ENCODE peak calls at places on chromosomes 13 and 19, in five cellular contexts. N is right lobe of liver; T is cardiac muscle cell; B is heart right ventricle; C is CD8-positive, alpha-beta memory T cell. G is an unnamed sample.

GRCh38 chr19:2307518-2308012 is 389 bp downstream of the LINGO3 start:
- DNase-seq in T (no peak), N (no peak), B (no peak), C (no peak), G (no peak)

GRCh38 chr13:79593611-79594275 is 112.8 kb downstream of the NDFIP2 start:
- DNase-seq in T (no peak), N (no peak), B (no peak), C (no peak), G (no peak)

GRCh38 chr19:39937094-39937493 is 2.7 kb upstream of the FCGBP start:
- DNase-seq in T (no peak), B (no peak), C (no peak), N (no peak), G (no peak)

GRCh38 chr19:49880162-49880869 is 2.8 kb downstream of the TBC1D17 start:
- DNase-seq in B (no peak), C (no peak), N (peak; percentile 53), T (no peak), G (peak; percentile 18)

GRCh38 chr13:105207586-105208293 is 1327.7 kb downstream of the EFNB2 start:
- DNase-seq in T (no peak), C (no peak), N (no peak), B (no peak), G (no peak)

GRCh38 chr19:48501446-48501960 is 10.1 kb downstream of the LMTK3 start:
- DNase-seq in B (no peak), T (no peak), N (no peak), C (peak; percentile 43), G (peak; percentile 90)

GRCh38 chr13:51148952-51149573 is 38.0 kb upstream of the C13orf42 start:
- DNase-seq in N (no peak), C (no peak), T (peak; percentile 76), B (no peak), G (no peak)

GRCh38 chr13:80718970-80719369 is 378.0 kb upstream of the SPRY2 start:
- DNase-seq in B (no peak), C (no peak), N (no peak), T (no peak), G (no peak)

GRCh38 chr19:392375-392970 is 16.5 kb downstream of the C2CD4C start:
- DNase-seq in T (no peak), N (peak; percentile 44), B (no peak), C (no peak), G (no peak)

GRCh38 chr19:31171936-31172335 is 177.3 kb downstream of the TSHZ3 start:
- DNase-seq in T (no peak), B (no peak), C (no peak), N (no peak), G (no peak)

GRCh38 chr19:13979224-13979623 is 26.9 kb downstream of the RFX1 start:
- DNase-seq in N (no peak), T (no peak), C (no peak), B (no peak), G (no peak)

GRCh38 chr13:50376895-50377575 is 361.8 kb downstream of the KCNRG start:
- DNase-seq in B (no peak), C (no peak), N (no peak), T (no peak), G (no peak)

GRCh38 chr13:41716236-41716635 is 244.7 kb downstream of the VWA8 start:
- DNase-seq in C (no peak), T (no peak), B (no peak), N (no peak), G (no peak)

GRCh38 chr19:43667524-43668405 is 2.2 kb downstream of the PLAUR start:
- DNase-seq in N (peak; percentile 61), C (no peak), B (peak; percentile 17), T (no peak), G (peak; percentile 74)

GRCh38 chr13:46666727-46667456 is 113.9 kb downstream of the LRCH1 start:
- DNase-seq in C (no peak), B (peak; percentile 45), N (no peak), T (peak; percentile 66), G (no peak)

GRCh38 chr13:43054803-43055802 is 31.7 kb downstream of the DNAJC15 start:
- DNase-seq in T (peak; percentile 70), B (peak; percentile 28), N (no peak), C (no peak), G (no peak)

GRCh38 chr13:106297283-106297682 is 238.2 kb downstream of the EFNB2 start:
- DNase-seq in B (no peak), N (no peak), C (no peak), T (no peak), G (no peak)

GRCh38 chr13:42836930-42837329 is 55.5 kb downstream of the FAM216B start:
- DNase-seq in T (peak; percentile 40), C (no peak), B (no peak), N (no peak), G (peak; percentile 7)

GRCh38 chr13:46756977-46757376 is 40.0 kb downstream of the ESD start:
- DNase-seq in B (no peak), N (no peak), C (no peak), T (no peak), G (no peak)

GRCh38 chr13:76792680-76793334 is 93.4 kb downstream of the KCTD12 start:
- DNase-seq in N (no peak), T (no peak), B (no peak), C (no peak), G (no peak)

DNA sequence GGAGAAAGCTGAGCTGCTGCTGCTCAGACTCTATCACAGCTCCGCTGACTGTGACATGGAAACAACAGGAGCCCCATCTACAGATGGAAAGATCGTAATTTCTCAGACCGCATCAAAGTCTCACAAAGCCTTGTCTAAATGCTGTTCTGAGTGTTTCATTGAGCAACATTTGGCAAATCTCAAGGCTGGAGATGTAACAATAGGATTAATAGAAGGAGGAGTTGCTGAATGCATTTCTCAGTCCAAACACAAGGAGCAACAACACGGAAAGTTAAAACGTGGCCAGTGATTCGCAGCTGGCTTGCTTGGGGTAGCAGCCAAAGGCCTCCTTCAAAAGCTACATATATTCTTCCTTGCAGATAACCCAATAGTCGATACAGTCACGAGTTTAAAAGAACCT is 55.7 kb downstream of the MRPL57 start:
- DNase-seq in N (no peak), B (no peak), C (no peak), T (no peak), G (no peak)
- H3K4me1 ChIP-seq in N (no peaks in the 10 kb centered on the region), B (peaks cover 17% of the 10 kb centered on the region), C (no peaks in the 10 kb centered on the region), T (no peaks in the 10 kb centered on the region), G (no peaks in the 10 kb centered on the region)

GRCh38 chr19:53254451-53255341 is at the start of gene ZNF677:
- DNase-seq in N (peak; percentile 88), C (peak; percentile 75), B (peak; percentile 95), T (peak; percentile 91), G (peak; percentile 96)
- H3K4me3 ChIP-seq in N (peak within 1 kb of the TSS; percentile 57), C (peak within 1 kb of the TSS; percentile 88), B (peak within 1 kb of the TSS; percentile 86), T (peak within 1 kb of the TSS; percentile 99), G (peak within 1 kb of the TSS; percentile 73)

DNA sequence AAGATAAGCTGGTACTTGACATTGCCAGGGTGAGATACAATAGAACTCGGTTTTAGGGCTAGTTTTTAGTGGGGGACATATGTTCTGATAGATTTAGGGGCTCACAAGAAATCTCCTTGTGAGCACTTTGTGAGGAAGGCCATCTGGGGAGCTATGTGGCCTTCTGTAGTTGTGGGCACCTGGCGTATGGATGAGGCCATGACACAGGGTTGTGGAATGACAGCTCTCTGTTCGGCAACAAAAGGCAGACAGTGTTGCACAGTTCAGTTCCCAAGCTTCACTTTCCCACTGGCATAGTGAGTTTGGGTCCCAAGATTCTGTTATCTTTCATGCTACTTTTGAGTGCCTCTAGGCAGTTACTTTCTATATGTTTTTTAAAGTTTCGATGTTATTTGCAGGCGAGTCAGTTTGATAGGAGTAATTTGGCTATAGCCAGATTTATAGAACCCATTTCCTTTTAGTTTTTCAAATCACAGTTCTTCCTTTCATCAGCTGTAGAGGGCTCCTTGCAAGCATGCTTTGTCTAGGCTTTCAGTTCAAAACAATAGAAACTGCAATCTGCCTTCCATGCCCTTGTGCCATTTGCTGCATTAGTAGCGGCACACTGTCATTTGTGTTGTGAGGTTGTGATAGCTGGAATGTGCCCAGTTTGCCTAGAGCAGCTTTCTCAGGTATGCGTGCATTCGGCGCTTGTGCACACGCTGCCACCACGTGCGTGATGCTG is 70.6 kb upstream of the TEX29 start:
- DNase-seq in T (no peak), C (no peak), B (no peak), N (no peak), G (no peak)
- H3K27ac ChIP-seq in T (no peak overlapping the region), C (no peak overlapping the region), B (peak overlapping the region; percentile 8), N (no peak overlapping the region), G (no peak overlapping the region)

DNA sequence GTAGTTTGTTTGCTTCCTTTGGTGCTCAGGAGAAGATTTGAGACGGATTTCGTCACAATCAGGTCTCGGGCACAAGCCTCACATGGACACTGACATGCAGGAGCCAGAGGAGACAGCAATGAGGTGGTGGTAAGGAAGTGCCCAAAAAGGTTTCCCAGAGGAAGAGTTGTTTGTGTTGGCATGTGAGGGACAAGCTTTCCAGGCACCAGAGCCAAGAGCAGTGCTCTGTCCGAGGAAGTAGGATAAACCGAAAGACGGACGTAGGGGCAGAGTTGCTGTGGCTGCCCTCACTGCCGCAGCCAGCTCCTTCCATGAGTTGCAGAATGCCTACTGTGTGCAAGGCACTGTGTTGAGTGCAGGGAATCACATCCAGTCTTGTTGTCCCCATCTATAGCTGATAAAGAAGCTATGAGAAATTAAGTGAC is 27.7 kb downstream of the SAE1 start:
- DNase-seq in C (no peak), N (no peak), B (no peak), T (no peak), G (no peak)
- H3K4me1 ChIP-seq in C (peaks cover 72% of the 10 kb centered on the region), N (peaks cover 4% of the 10 kb centered on the region), B (peaks cover 49% of the 10 kb centered on the region), T (peaks cover 17% of the 10 kb centered on the region), G (no peaks in the 10 kb centered on the region)

GRCh38 chr19:15562861-15563260 is 52.2 kb upstream of the CYP4F8 start:
- DNase-seq in T (no peak), C (no peak), N (peak; percentile 30), B (no peak), G (no peak)
- H3K4me3 ChIP-seq in T (no peak overlapping the region), C (no peak overlapping the region), N (no peak overlapping the region), B (no peak overlapping the region), G (no peak overlapping the region)